ENCODE peak calls at places on chromosomes 11 and 22, in ten cellular contexts. Y is GM23338; B is NCI-H460; F is LHCN-M2; P is NCI-H1417; W is cardiac muscle cell; C is HCT116; E is activated T-helper 9 cell treated with anti-CD3 and anti-CD28 coated beads, Interleukin-2, amount 50 U/mL, for 16 hours; H is stimulated activated CD4-positive, alpha-beta T cell treated with anti-CD3 and anti-CD28 coated beads, Interleukin-15, amount 100 ng/mL, for 1 hour; K is esophagus muscularis mucosa. X is an unnamed sample.

GRCh38 chr11:103109818-103110388 is 677 bp downstream of the DYNC2H1 start:
- DNase-seq in E (no peak), W (peak), P (peak), H (no peak), B (no peak), F (peak), K (no peak), C (no peak), Y (no peak), X (no peak)

GRCh38 chr11:101914349-101914736 is 467 bp upstream of the CEP126 start:
- DNase-seq in B (no peak), C (no peak), K (no peak), H (no peak), P (no peak), Y (no peak), F (no peak), E (no peak), W (peak), X (no peak)

GRCh38 chr22:39175127-39176066 is 22.9 kb upstream of the CBX7 start:
- DNase-seq in C (no peak), H (no peak), W (peak), F (peak), K (no peak), E (no peak), B (no peak), P (no peak), Y (peak), X (no peak)

GRCh38 chr11:82195251-82195650 is 538.4 kb downstream of the FAM181B start:
- DNase-seq in C (no peak), E (no peak), K (no peak), H (no peak), F (no peak), B (no peak), Y (no peak), W (no peak), P (no peak), X (no peak)

GRCh38 chr11:65254724-65255123 is 7.0 kb upstream of the POLA2 start:
- DNase-seq in P (no peak), B (no peak), K (no peak), C (no peak), W (no peak), H (no peak), E (no peak), F (no peak), Y (no peak), X (no peak)

GRCh38 chr11:66728760-66729385 is at the start of gene SPTBN2:
- DNase-seq in C (no peak), K (no peak), H (no peak), E (no peak), B (no peak), F (no peak), Y (peak), W (peak), P (peak), X (peak)

GRCh38 chr11:129652828-129653227 is 162.8 kb upstream of the TMEM45B start:
- DNase-seq in F (peak), W (no peak), C (no peak), P (no peak), B (no peak), E (no peak), Y (no peak), K (no peak), H (no peak), X (no peak)

GRCh38 chr22:48185656-48186055 is 1423.2 kb downstream of the TBC1D22A start:
- DNase-seq in K (no peak), W (no peak), H (no peak), P (no peak), Y (no peak), F (no peak), E (no peak), C (no peak), B (no peak), X (peak)

GRCh38 chr11:133956650-133957633 is at the start of gene IGSF9B:
- DNase-seq in F (no peak), B (peak), Y (peak), P (peak), W (peak), K (no peak), E (peak), H (peak), C (peak), X (peak)

GRCh38 chr11:113313601-113314000 is 782 bp upstream of the TTC12 start:
- DNase-seq in C (no peak), B (no peak), P (no peak), W (no peak), E (no peak), K (peak), F (peak), Y (no peak), H (no peak), X (no peak)

GRCh38 chr22:47093720-47094119 is 331.3 kb downstream of the TBC1D22A start:
- DNase-seq in C (no peak), H (no peak), F (no peak), Y (no peak), W (no peak), B (no peak), P (no peak), K (no peak), E (no peak), X (no peak)

GRCh38 chr22:31119026-31119717 is 3.6 kb upstream of the INPP5J start:
- DNase-seq in F (no peak), Y (no peak), K (no peak), P (no peak), H (no peak), E (no peak), B (no peak), W (no peak), C (no peak), X (no peak)

GRCh38 chr11:46535688-46536087 is 58.1 kb downstream of the AMBRA1 start:
- DNase-seq in H (no peak), P (no peak), C (no peak), B (no peak), W (no peak), K (no peak), Y (no peak), F (no peak), E (no peak), X (no peak)

GRCh38 chr11:63212742-63213141 is 30.7 kb downstream of the SLC22A25 start:
- DNase-seq in W (peak), H (no peak), P (no peak), Y (peak), E (no peak), C (peak), F (peak), B (peak), K (no peak), X (peak)

GRCh38 chr22:43750751-43751150 is 61.4 kb downstream of the EFCAB6 start:
- DNase-seq in H (no peak), P (peak), F (no peak), W (no peak), B (no peak), C (no peak), E (no peak), Y (no peak), K (peak), X (no peak)

GRCh38 chr11:1391165-1392010 is 1.7 kb downstream of the BRSK2 start:
- DNase-seq in W (no peak), F (no peak), E (no peak), P (peak), H (no peak), C (no peak), Y (peak), K (no peak), B (no peak), X (no peak)